ENCODE peak calls at places on chromosomes 5 and 9, in four cellular contexts. One of them, this sample, is unnamed. For H3K9me1, the result is how much of the 10 kb centered on the place peaks cover.

GRCh38 chr5:91378683-91379601 is 4.2 kb downstream of the ARRDC3 start:
- DNase-seq in K562: no peak
- DNase-seq in IMR-90: no peak
- DNase-seq in endothelial cell of umbilical vein: peak
- DNase-seq in this sample: no peak

GRCh38 chr5:149640350-149640999 is 59.2 kb downstream of the ARHGEF37 start:
- DNase-seq in IMR-90: no peak
- DNase-seq in endothelial cell of umbilical vein: no peak
- DNase-seq in K562: no peak
- DNase-seq in this sample: no peak

GRCh38 chr5:146731909-146732659 is 146.5 kb downstream of the PPP2R2B start:
- DNase-seq in K562: no peak
- DNase-seq in IMR-90: peak
- DNase-seq in endothelial cell of umbilical vein: peak
- DNase-seq in this sample: peak

GRCh38 chr9:125455132-125455531 is 193.5 kb downstream of the GAPVD1 start:
- DNase-seq in K562: no peak
- DNase-seq in endothelial cell of umbilical vein: no peak
- DNase-seq in IMR-90: no peak
- DNase-seq in this sample: no peak

GRCh38 chr9:128882677-128883590 is 1.0 kb downstream of the LRRC8A start:
- DNase-seq in endothelial cell of umbilical vein: peak
- DNase-seq in IMR-90: no peak
- DNase-seq in K562: peak
- DNase-seq in this sample: no peak

GRCh38 chr9:88189371-88189770 is 51.1 kb upstream of the SPATA31C2 start:
- DNase-seq in K562: no peak
- DNase-seq in endothelial cell of umbilical vein: no peak
- DNase-seq in IMR-90: no peak
- DNase-seq in this sample: no peak

GRCh38 chr5:79120221-79120620 is 8.6 kb downstream of the BHMT start:
- DNase-seq in K562: no peak
- DNase-seq in IMR-90: no peak
- DNase-seq in endothelial cell of umbilical vein: no peak
- DNase-seq in this sample: no peak

GRCh38 chr5:122434120-122434519 is 122.1 kb downstream of the SNCAIP start:
- DNase-seq in K562: no peak
- DNase-seq in IMR-90: no peak
- DNase-seq in endothelial cell of umbilical vein: no peak
- DNase-seq in this sample: no peak

GRCh38 chr5:59152701-59153245 is 569.9 kb downstream of the RAB3C start:
- DNase-seq in IMR-90: no peak
- DNase-seq in K562: no peak
- DNase-seq in endothelial cell of umbilical vein: no peak
- DNase-seq in this sample: no peak

GRCh38 chr9:108272350-108272899 is 583.4 kb downstream of the ACTL7B start:
- DNase-seq in IMR-90: peak
- DNase-seq in endothelial cell of umbilical vein: peak
- DNase-seq in K562: peak
- DNase-seq in this sample: no peak

GRCh38 chr5:53543401-53543800 is 17.0 kb upstream of the NDUFS4 start:
- DNase-seq in endothelial cell of umbilical vein: no peak
- DNase-seq in IMR-90: peak
- DNase-seq in K562: peak
- DNase-seq in this sample: no peak

GRCh38 chr5:66796306-66797292 is 200.4 kb downstream of the MAST4 start:
- DNase-seq in endothelial cell of umbilical vein: no peak
- DNase-seq in IMR-90: peak
- DNase-seq in K562: no peak
- DNase-seq in this sample: no peak

GRCh38 chr5:111375645-111376044 is 136.7 kb downstream of the STARD4 start:
- DNase-seq in K562: no peak
- DNase-seq in endothelial cell of umbilical vein: no peak
- DNase-seq in IMR-90: no peak
- DNase-seq in this sample: no peak

GRCh38 chr9:133842721-133843227 is 104.6 kb upstream of the SARDH start:
- DNase-seq in endothelial cell of umbilical vein: no peak
- DNase-seq in IMR-90: no peak
- DNase-seq in K562: no peak
- DNase-seq in this sample: no peak

GRCh38 chr9:133237271-133237731 is 28.3 kb upstream of the OBP2B start:
- DNase-seq in IMR-90: no peak
- DNase-seq in endothelial cell of umbilical vein: peak
- DNase-seq in K562: no peak
- DNase-seq in this sample: no peak

GRCh38 chr9:89425921-89426388 is 72.0 kb downstream of the SEMA4D start:
- DNase-seq in IMR-90: no peak
- DNase-seq in K562: no peak
- DNase-seq in endothelial cell of umbilical vein: no peak
- DNase-seq in this sample: no peak

GRCh38 chr5:56545016-56545415 is 270.3 kb upstream of the MAP3K1 start:
- DNase-seq in endothelial cell of umbilical vein: no peak
- DNase-seq in IMR-90: peak
- DNase-seq in K562: no peak
- DNase-seq in this sample: no peak

GRCh38 chr5:113682497-113683136 is 169.1 kb downstream of the YTHDC2 start:
- DNase-seq in K562: no peak
- DNase-seq in IMR-90: peak
- DNase-seq in endothelial cell of umbilical vein: peak
- DNase-seq in this sample: no peak

GRCh38 chr9:18906656-18907395 is 126.2 kb downstream of the SAXO1 start:
- DNase-seq in IMR-90: peak
- DNase-seq in endothelial cell of umbilical vein: no peak
- DNase-seq in K562: no peak
- DNase-seq in this sample: no peak

GRCh38 chr5:77232959-77233358 is 22.5 kb downstream of the PDE8B start:
- DNase-seq in K562: no peak
- DNase-seq in endothelial cell of umbilical vein: no peak
- DNase-seq in IMR-90: no peak
- DNase-seq in this sample: no peak

GRCh38 chr5:36366883-36367282 is 65.2 kb upstream of the RANBP3L start:
- DNase-seq in K562: no peak
- DNase-seq in endothelial cell of umbilical vein: no peak
- DNase-seq in IMR-90: no peak
- DNase-seq in this sample: no peak

GRCh38 chr9:77903666-77904248 is 127.9 kb downstream of the GNAQ start:
- DNase-seq in IMR-90: no peak
- DNase-seq in K562: no peak
- DNase-seq in endothelial cell of umbilical vein: no peak
- DNase-seq in this sample: no peak

GRCh38 chr9:137305060-137305787 is 3.2 kb upstream of the NRARP start:
- DNase-seq in IMR-90: no peak
- DNase-seq in K562: peak
- DNase-seq in endothelial cell of umbilical vein: peak
- DNase-seq in this sample: no peak

GRCh38 chr9:136538599-136539426 is 7.0 kb downstream of the NOTCH1 start:
- DNase-seq in K562: no peak
- DNase-seq in endothelial cell of umbilical vein: peak
- DNase-seq in IMR-90: no peak
- DNase-seq in this sample: no peak

GRCh38 chr5:108749130-108749861 is 1.6 kb downstream of the FER start:
- DNase-seq in K562: peak
- DNase-seq in IMR-90: no peak
- DNase-seq in endothelial cell of umbilical vein: peak
- DNase-seq in this sample: no peak

GRCh38 chr5:115541586-115541985 is 3.0 kb downstream of the FEM1C start:
- DNase-seq in endothelial cell of umbilical vein: no peak
- DNase-seq in K562: no peak
- DNase-seq in IMR-90: peak
- DNase-seq in this sample: no peak

GRCh38 chr9:75197521-75197920 is 109.2 kb downstream of the OSTF1 start:
- DNase-seq in IMR-90: no peak
- DNase-seq in endothelial cell of umbilical vein: peak
- DNase-seq in K562: no peak
- DNase-seq in this sample: no peak

GRCh38 chr5:147046226-147046625 is 167.7 kb upstream of the PPP2R2B start:
- DNase-seq in K562: no peak
- DNase-seq in endothelial cell of umbilical vein: no peak
- DNase-seq in IMR-90: no peak
- DNase-seq in this sample: no peak

GRCh38 chr9:101445353-101446029 is 9.9 kb upstream of the ALDOB start:
- DNase-seq in endothelial cell of umbilical vein: no peak
- DNase-seq in IMR-90: peak
- DNase-seq in K562: no peak
- DNase-seq in this sample: no peak

GRCh38 chr9:8845808-8846207 is 1046.2 kb upstream of the DMAC1 start:
- DNase-seq in endothelial cell of umbilical vein: no peak
- DNase-seq in K562: no peak
- DNase-seq in IMR-90: no peak
- DNase-seq in this sample: no peak

GRCh38 chr5:31753700-31754461 is 115.0 kb downstream of the PDZD2 start:
- DNase-seq in endothelial cell of umbilical vein: no peak
- DNase-seq in K562: no peak
- DNase-seq in IMR-90: no peak
- DNase-seq in this sample: no peak

GRCh38 chr5:116090192-116090790 is 5.5 kb downstream of the COMMD10 start:
- DNase-seq in endothelial cell of umbilical vein: no peak
- DNase-seq in K562: peak
- DNase-seq in IMR-90: no peak
- DNase-seq in this sample: no peak

GRCh38 chr9:90449213-90449925 is 193.3 kb downstream of the DIRAS2 start:
- DNase-seq in IMR-90: no peak
- DNase-seq in endothelial cell of umbilical vein: no peak
- DNase-seq in K562: no peak
- DNase-seq in this sample: no peak

GRCh38 chr9:93280661-93281259 is 96.8 kb downstream of the WNK2 start:
- DNase-seq in K562: no peak
- DNase-seq in IMR-90: no peak
- DNase-seq in endothelial cell of umbilical vein: no peak
- DNase-seq in this sample: no peak

GRCh38 chr9:24498632-24499031 is 47.1 kb downstream of the IZUMO3 start:
- DNase-seq in IMR-90: no peak
- DNase-seq in endothelial cell of umbilical vein: no peak
- DNase-seq in K562: no peak
- DNase-seq in this sample: no peak

GRCh38 chr9:34508951-34509350 is 13.8 kb downstream of the ENHO start:
- DNase-seq in K562: no peak
- DNase-seq in endothelial cell of umbilical vein: no peak
- DNase-seq in IMR-90: no peak
- DNase-seq in this sample: no peak
- H3K9me1 ChIP-seq in K562: under half
- H3K9me1 ChIP-seq in endothelial cell of umbilical vein: under half
- H3K9me1 ChIP-seq in IMR-90: under half
- H3K9me1 ChIP-seq in this sample: under half

DNA sequence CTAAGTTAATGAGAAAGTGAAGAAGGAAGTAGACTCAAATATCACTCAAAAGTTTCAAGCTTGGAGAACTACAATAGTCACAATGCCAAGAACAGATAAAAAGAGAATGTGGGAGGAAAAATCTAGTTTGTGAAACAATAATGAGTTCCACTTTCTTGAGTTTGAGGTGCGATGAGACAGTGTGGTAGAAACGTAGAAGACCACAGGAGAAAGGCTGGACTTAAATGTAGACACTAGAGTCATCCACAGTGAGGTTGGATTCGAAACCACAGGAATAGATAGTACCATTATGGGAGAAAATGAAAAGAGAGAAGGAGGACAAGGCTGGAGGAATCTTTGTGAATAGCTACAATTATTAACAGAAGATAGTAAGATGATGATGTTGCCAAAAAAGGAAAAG is 141.1 kb upstream of the LRRTM2 start:
- DNase-seq in K562: no peak
- DNase-seq in endothelial cell of umbilical vein: no peak
- DNase-seq in IMR-90: no peak
- DNase-seq in this sample: no peak
- H3K9me1 ChIP-seq in K562: under half
- H3K9me1 ChIP-seq in endothelial cell of umbilical vein: under half
- H3K9me1 ChIP-seq in IMR-90: under half
- H3K9me1 ChIP-seq in this sample: under half

GRCh38 chr9:131032384-131032783 is 23.4 kb downstream of the LAMC3 start:
- DNase-seq in endothelial cell of umbilical vein: no peak
- DNase-seq in K562: no peak
- DNase-seq in IMR-90: no peak
- DNase-seq in this sample: no peak
- H3K9me1 ChIP-seq in endothelial cell of umbilical vein: under half
- H3K9me1 ChIP-seq in K562: under half
- H3K9me1 ChIP-seq in IMR-90: under half
- H3K9me1 ChIP-seq in this sample: under half

DNA sequence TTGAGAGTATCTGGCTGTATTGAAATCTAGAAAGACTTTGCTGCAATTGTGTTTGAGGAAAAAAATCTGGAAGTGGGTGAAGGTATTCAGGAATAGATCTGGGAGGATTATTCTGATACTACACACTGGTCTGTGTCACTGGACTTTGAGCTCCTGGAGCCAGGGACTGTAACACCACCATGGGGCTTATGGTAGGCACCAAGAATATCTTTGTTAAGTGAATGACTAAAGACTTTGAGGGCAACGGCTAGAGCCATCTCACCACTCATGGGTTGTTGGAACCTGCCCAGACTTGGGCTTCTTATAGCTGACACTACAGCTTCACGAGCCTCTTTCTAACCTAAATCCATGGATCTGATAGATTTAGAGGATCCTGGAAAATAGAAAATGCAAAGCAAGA is 10.2 kb downstream of the NFX1 start:
- DNase-seq in endothelial cell of umbilical vein: no peak
- DNase-seq in IMR-90: no peak
- DNase-seq in K562: no peak
- DNase-seq in this sample: no peak
- H3K9me1 ChIP-seq in endothelial cell of umbilical vein: under half
- H3K9me1 ChIP-seq in IMR-90: under half
- H3K9me1 ChIP-seq in K562: under half
- H3K9me1 ChIP-seq in this sample: under half

DNA sequence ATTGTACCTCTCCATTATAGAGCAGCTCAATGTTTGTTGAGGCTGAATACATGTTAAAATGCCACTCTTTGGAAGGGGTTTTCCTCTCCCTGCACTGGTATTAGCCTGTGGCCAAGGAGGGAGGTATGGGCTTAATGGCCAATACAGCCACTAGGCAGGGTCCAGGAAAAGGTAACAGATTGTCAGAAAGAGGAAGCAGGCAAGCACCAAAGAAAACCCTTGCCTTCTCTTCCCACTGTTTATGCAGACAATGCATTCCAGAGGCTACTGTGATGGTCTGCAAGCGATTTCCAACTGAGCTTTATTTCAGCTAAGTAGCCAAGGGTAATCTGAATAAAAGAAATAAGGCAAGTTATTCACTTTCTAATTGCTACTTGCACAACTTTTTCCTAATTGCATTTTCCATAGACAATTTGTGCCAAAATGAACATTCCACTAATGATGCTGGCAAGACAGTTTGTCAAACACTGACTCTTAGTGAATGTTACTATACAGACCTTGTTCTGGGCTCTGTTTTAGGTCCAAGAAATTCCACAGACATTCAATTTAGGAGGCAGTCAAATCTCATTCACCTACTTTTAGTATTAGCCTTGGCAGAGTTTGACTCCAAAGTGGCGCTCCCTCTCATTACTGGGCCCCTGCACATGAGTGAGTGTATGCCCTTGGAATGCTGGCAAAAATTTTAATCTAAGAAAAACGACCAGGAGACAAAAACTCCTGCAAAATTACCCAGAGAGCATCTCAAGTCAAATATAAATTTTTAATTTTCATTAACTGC is 95.1 kb upstream of the SLC27A6 start:
- DNase-seq in K562: no peak
- DNase-seq in IMR-90: no peak
- DNase-seq in endothelial cell of umbilical vein: no peak
- DNase-seq in this sample: no peak
- H3K9me1 ChIP-seq in K562: under half
- H3K9me1 ChIP-seq in IMR-90: under half
- H3K9me1 ChIP-seq in endothelial cell of umbilical vein: under half
- H3K9me1 ChIP-seq in this sample: under half

This sample was measured in keratinocyte.